ENCODE peak calls at places on chromosomes 6 and 20, in five cellular contexts. One of them, this sample, is unnamed.

GRCh38 chr6:11251553-11252358 is 19.3 kb upstream of the NEDD9 start:
- DNase-seq in endothelial cell of umbilical vein: peak; percentile 92
- DNase-seq in endodermal cell: no peak
- DNase-seq in lower lobe of right lung: no peak
- DNase-seq in sigmoid colon: peak; percentile 82
- DNase-seq in this sample: peak; percentile 72

GRCh38 chr6:125749864-125750691 is 646 bp downstream of the HEY2 start:
- DNase-seq in endothelial cell of umbilical vein: no peak
- DNase-seq in sigmoid colon: no peak
- DNase-seq in lower lobe of right lung: no peak
- DNase-seq in endodermal cell: peak; percentile 77
- DNase-seq in this sample: no peak

GRCh38 chr6:43091020-43091419 is 14.9 kb downstream of the PTK7 start:
- DNase-seq in sigmoid colon: no peak
- DNase-seq in endodermal cell: no peak
- DNase-seq in lower lobe of right lung: no peak
- DNase-seq in endothelial cell of umbilical vein: no peak
- DNase-seq in this sample: no peak

GRCh38 chr6:126650931-126651330 is 311.0 kb downstream of the CENPW start:
- DNase-seq in endodermal cell: no peak
- DNase-seq in lower lobe of right lung: no peak
- DNase-seq in sigmoid colon: no peak
- DNase-seq in endothelial cell of umbilical vein: no peak
- DNase-seq in this sample: peak; percentile 46

GRCh38 chr20:18011482-18011881 is 42.7 kb downstream of the MGME1 start:
- DNase-seq in lower lobe of right lung: no peak
- DNase-seq in endodermal cell: no peak
- DNase-seq in endothelial cell of umbilical vein: no peak
- DNase-seq in sigmoid colon: no peak
- DNase-seq in this sample: no peak

GRCh38 chr6:85744571-85744970 is 101.9 kb upstream of the SYNCRIP start:
- DNase-seq in endothelial cell of umbilical vein: no peak
- DNase-seq in lower lobe of right lung: no peak
- DNase-seq in endodermal cell: no peak
- DNase-seq in sigmoid colon: no peak
- DNase-seq in this sample: no peak

GRCh38 chr6:169099411-169100202 is 154.0 kb downstream of the THBS2 start:
- DNase-seq in sigmoid colon: no peak
- DNase-seq in endothelial cell of umbilical vein: no peak
- DNase-seq in lower lobe of right lung: no peak
- DNase-seq in endodermal cell: peak; percentile 67
- DNase-seq in this sample: peak; percentile 63

GRCh38 chr6:115643762-115644161 is 416.9 kb downstream of the FRK start:
- DNase-seq in endodermal cell: no peak
- DNase-seq in endothelial cell of umbilical vein: no peak
- DNase-seq in lower lobe of right lung: no peak
- DNase-seq in sigmoid colon: no peak
- DNase-seq in this sample: peak; percentile 36

GRCh38 chr6:11227698-11228097 is 4.8 kb downstream of the NEDD9 start:
- DNase-seq in endodermal cell: no peak
- DNase-seq in endothelial cell of umbilical vein: no peak
- DNase-seq in lower lobe of right lung: no peak
- DNase-seq in sigmoid colon: no peak
- DNase-seq in this sample: no peak

DNA sequence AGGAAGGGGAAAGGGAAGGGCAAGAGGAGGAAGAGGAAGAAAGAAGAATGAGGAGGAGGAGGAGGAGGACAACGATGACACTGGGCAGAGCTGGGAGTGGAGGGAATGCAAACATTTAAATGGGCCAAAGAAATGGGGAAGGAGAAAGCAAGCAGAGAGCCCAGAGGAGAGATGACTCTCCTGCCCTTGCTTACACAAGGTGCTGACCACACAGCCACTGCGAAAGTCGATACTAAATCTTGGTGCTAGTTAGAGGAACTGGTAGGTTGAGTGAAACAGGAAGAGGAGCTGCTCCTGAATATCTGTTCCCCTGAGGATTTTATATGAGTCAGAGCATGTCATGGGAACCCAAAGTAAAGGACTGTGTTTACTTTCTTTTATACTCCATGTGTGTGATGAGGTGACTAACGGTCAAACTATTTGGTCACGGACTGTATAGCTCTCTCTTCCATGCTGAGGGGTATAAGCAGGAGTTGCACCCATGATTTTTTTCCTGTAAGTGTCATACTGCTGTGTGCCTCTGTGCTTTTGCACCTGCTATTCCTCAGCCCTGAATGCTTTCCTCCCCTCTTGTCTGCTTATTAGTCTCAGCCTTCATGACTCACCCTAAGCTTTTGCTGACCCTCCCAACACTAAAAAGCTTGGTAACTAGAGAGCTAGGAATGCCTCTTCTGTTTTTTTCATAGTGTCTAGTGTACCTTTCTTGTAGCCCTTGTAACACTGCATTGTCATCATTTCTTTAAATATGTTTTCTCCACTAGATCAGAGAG is 9.5 kb upstream of the PAQR8 start:
- DNase-seq in endodermal cell: no peak
- DNase-seq in sigmoid colon: no peak
- DNase-seq in lower lobe of right lung: peak; percentile 66
- DNase-seq in endothelial cell of umbilical vein: peak; percentile 85
- DNase-seq in this sample: peak; percentile 94
- H3K4me3 ChIP-seq in endodermal cell: no peak overlapping the region
- H3K4me3 ChIP-seq in sigmoid colon: no peak overlapping the region
- H3K4me3 ChIP-seq in lower lobe of right lung: no peak overlapping the region
- H3K4me3 ChIP-seq in endothelial cell of umbilical vein: no peak overlapping the region
- H3K4me3 ChIP-seq in this sample: no peak overlapping the region

GRCh38 chr6:56671651-56672461 is 29.2 kb upstream of the DST start:
- DNase-seq in sigmoid colon: no peak
- DNase-seq in endodermal cell: peak; percentile 48
- DNase-seq in endothelial cell of umbilical vein: peak; percentile 54
- DNase-seq in lower lobe of right lung: no peak
- DNase-seq in this sample: no peak
- H3K4me3 ChIP-seq in sigmoid colon: no peak overlapping the region
- H3K4me3 ChIP-seq in endodermal cell: no peak overlapping the region
- H3K4me3 ChIP-seq in endothelial cell of umbilical vein: no peak overlapping the region
- H3K4me3 ChIP-seq in lower lobe of right lung: no peak overlapping the region
- H3K4me3 ChIP-seq in this sample: no peak overlapping the region

GRCh38 chr6:68637782-68638181 is 2.7 kb downstream of the ADGRB3 start:
- DNase-seq in sigmoid colon: no peak
- DNase-seq in endodermal cell: no peak
- DNase-seq in endothelial cell of umbilical vein: no peak
- DNase-seq in lower lobe of right lung: no peak
- DNase-seq in this sample: no peak

GRCh38 chr6:68635412-68635705 is 277 bp downstream of the ADGRB3 start:
- DNase-seq in lower lobe of right lung: no peak
- DNase-seq in sigmoid colon: no peak
- DNase-seq in endodermal cell: no peak
- DNase-seq in endothelial cell of umbilical vein: no peak
- DNase-seq in this sample: no peak

GRCh38 chr6:68634503-68635411 is at the start of gene ADGRB3:
- DNase-seq in lower lobe of right lung: peak; percentile 74
- DNase-seq in sigmoid colon: peak; percentile 89
- DNase-seq in endodermal cell: peak; percentile 88
- DNase-seq in endothelial cell of umbilical vein: peak; percentile 42
- DNase-seq in this sample: peak; percentile 68

GRCh38 chr6:68636710-68637470 is 1.8 kb downstream of the ADGRB3 start:
- DNase-seq in lower lobe of right lung: no peak
- DNase-seq in endothelial cell of umbilical vein: no peak
- DNase-seq in endodermal cell: no peak
- DNase-seq in sigmoid colon: no peak
- DNase-seq in this sample: no peak

GRCh38 chr6:68635706-68636513 is 828 bp downstream of the ADGRB3 start:
- DNase-seq in endothelial cell of umbilical vein: peak; percentile 2
- DNase-seq in sigmoid colon: peak; percentile 73
- DNase-seq in lower lobe of right lung: no peak
- DNase-seq in endodermal cell: peak; percentile 72
- DNase-seq in this sample: peak; percentile 53
- H3K4me3 ChIP-seq in endothelial cell of umbilical vein: peak overlapping the region; percentile 50
- H3K4me3 ChIP-seq in sigmoid colon: peak overlapping the region; percentile 67
- H3K4me3 ChIP-seq in lower lobe of right lung: peak overlapping the region; percentile 61
- H3K4me3 ChIP-seq in endodermal cell: peak overlapping the region; percentile 86
- H3K4me3 ChIP-seq in this sample: peak overlapping the region; percentile 63

GRCh38 chr6:26329763-26330511 is 35.1 kb upstream of the BTN3A2 start:
- DNase-seq in endodermal cell: peak; percentile 89
- DNase-seq in sigmoid colon: no peak
- DNase-seq in endothelial cell of umbilical vein: peak; percentile 52
- DNase-seq in lower lobe of right lung: no peak
- DNase-seq in this sample: peak; percentile 54

GRCh38 chr6:26331809-26332226 is 33.2 kb upstream of the BTN3A2 start:
- DNase-seq in sigmoid colon: no peak
- DNase-seq in endothelial cell of umbilical vein: no peak
- DNase-seq in endodermal cell: peak; percentile 54
- DNase-seq in lower lobe of right lung: no peak
- DNase-seq in this sample: no peak

GRCh38 chr6:26327450-26328264 is 37.3 kb upstream of the BTN3A2 start:
- DNase-seq in lower lobe of right lung: no peak
- DNase-seq in endothelial cell of umbilical vein: peak; percentile 88
- DNase-seq in sigmoid colon: no peak
- DNase-seq in endodermal cell: peak; percentile 93
- DNase-seq in this sample: peak; percentile 68

GRCh38 chr6:26330835-26331808 is 33.9 kb upstream of the BTN3A2 start:
- DNase-seq in endodermal cell: peak; percentile 86
- DNase-seq in sigmoid colon: no peak
- DNase-seq in endothelial cell of umbilical vein: peak; percentile 51
- DNase-seq in lower lobe of right lung: no peak
- DNase-seq in this sample: peak; percentile 46

DNA sequence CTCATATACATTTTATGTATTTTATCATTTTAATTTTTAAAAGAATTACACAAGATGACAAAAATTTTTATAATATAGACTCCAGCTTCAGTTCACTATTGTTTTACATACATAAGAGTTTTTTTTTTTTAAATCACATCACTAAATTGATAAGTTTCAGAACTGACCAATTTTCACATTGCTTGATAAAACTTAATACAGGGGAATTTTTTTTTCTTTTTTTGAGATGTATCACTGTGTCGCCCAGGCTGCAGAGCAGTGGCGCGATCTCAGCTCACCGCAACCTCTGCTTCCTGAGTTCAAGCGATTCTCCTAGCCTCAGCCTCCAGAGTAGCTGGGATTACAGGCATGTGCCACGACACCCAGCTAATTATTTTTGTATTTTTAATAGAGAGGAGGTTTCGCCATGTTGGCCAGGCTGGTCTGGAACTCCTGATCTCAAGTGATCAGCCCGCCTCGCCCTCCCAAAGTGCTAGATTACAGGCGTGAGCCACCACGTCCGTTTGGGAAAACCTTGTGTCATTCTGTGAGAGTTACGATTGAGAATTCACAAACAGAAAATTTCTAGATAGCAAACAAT is 36.6 kb upstream of the BTN3A2 start:
- DNase-seq in endothelial cell of umbilical vein: no peak
- DNase-seq in endodermal cell: peak; percentile 67
- DNase-seq in sigmoid colon: no peak
- DNase-seq in lower lobe of right lung: no peak
- DNase-seq in this sample: no peak
- H3K4me3 ChIP-seq in endothelial cell of umbilical vein: no peak overlapping the region
- H3K4me3 ChIP-seq in endodermal cell: peak overlapping the region; percentile 98
- H3K4me3 ChIP-seq in sigmoid colon: no peak overlapping the region
- H3K4me3 ChIP-seq in lower lobe of right lung: no peak overlapping the region
- H3K4me3 ChIP-seq in this sample: peak overlapping the region; percentile 41

GRCh38 chr20:37670426-37670825 is 23.4 kb upstream of the CTNNBL1 start:
- DNase-seq in sigmoid colon: peak; percentile 73
- DNase-seq in endodermal cell: no peak
- DNase-seq in lower lobe of right lung: no peak
- DNase-seq in endothelial cell of umbilical vein: no peak
- DNase-seq in this sample: no peak
- H3K4me3 ChIP-seq in sigmoid colon: peak overlapping the region; percentile 13
- H3K4me3 ChIP-seq in endodermal cell: no peak overlapping the region
- H3K4me3 ChIP-seq in lower lobe of right lung: peak overlapping the region; percentile 29
- H3K4me3 ChIP-seq in endothelial cell of umbilical vein: no peak overlapping the region
- H3K4me3 ChIP-seq in this sample: peak overlapping the region; percentile 41

GRCh38 chr6:129499871-129500219 is 210.1 kb downstream of the ARHGAP18 start:
- DNase-seq in endodermal cell: no peak
- DNase-seq in sigmoid colon: no peak
- DNase-seq in endothelial cell of umbilical vein: no peak
- DNase-seq in lower lobe of right lung: no peak
- DNase-seq in this sample: no peak

GRCh38 chr6:129498950-129499870 is 210.8 kb downstream of the ARHGAP18 start:
- DNase-seq in sigmoid colon: no peak
- DNase-seq in endodermal cell: peak; percentile 54
- DNase-seq in lower lobe of right lung: no peak
- DNase-seq in endothelial cell of umbilical vein: peak; percentile 73
- DNase-seq in this sample: peak; percentile 81

GRCh38 chr6:129497591-129498555 is 212.1 kb downstream of the ARHGAP18 start:
- DNase-seq in sigmoid colon: no peak
- DNase-seq in endothelial cell of umbilical vein: no peak
- DNase-seq in endodermal cell: no peak
- DNase-seq in lower lobe of right lung: no peak
- DNase-seq in this sample: no peak

GRCh38 chr6:129500958-129501381 is 209.0 kb downstream of the ARHGAP18 start:
- DNase-seq in endodermal cell: no peak
- DNase-seq in sigmoid colon: no peak
- DNase-seq in lower lobe of right lung: no peak
- DNase-seq in endothelial cell of umbilical vein: peak; percentile 20
- DNase-seq in this sample: peak; percentile 59

GRCh38 chr6:129498556-129498940 is 211.4 kb downstream of the ARHGAP18 start:
- DNase-seq in sigmoid colon: no peak
- DNase-seq in lower lobe of right lung: no peak
- DNase-seq in endothelial cell of umbilical vein: no peak
- DNase-seq in endodermal cell: no peak
- DNase-seq in this sample: peak; percentile 65
- H3K4me3 ChIP-seq in sigmoid colon: no peak overlapping the region
- H3K4me3 ChIP-seq in lower lobe of right lung: no peak overlapping the region
- H3K4me3 ChIP-seq in endothelial cell of umbilical vein: no peak overlapping the region
- H3K4me3 ChIP-seq in endodermal cell: no peak overlapping the region
- H3K4me3 ChIP-seq in this sample: no peak overlapping the region

This sample was measured in fibroblast of lung.